ENCODE peak calls at places on chromosome 9, in eight cellular contexts. L is OCI-LY7, S is mammary epithelial cell, V is nephron progenitor cell, T is progenitor cell of endocrine pancreas, B is choroid plexus epithelial cell, F is AG09309, X is left lung. Y is an unnamed sample.

GRCh38 chr9:17682684-17683083 is 103.8 kb downstream of the SH3GL2 start:
- DNase-seq in V (no peak), F (no peak), L (no peak), T (no peak), B (no peak), X (no peak), S (no peak), Y (no peak)

GRCh38 chr9:126719677-126720435 is 85.0 kb upstream of the ZBTB43 start:
- DNase-seq in X (peak), F (no peak), L (peak), T (no peak), S (peak), B (peak), V (peak), Y (peak)

GRCh38 chr9:114957558-114957957 is 27.2 kb upstream of the TNFSF8 start:
- DNase-seq in L (no peak), V (no peak), X (no peak), B (no peak), S (no peak), F (no peak), T (no peak), Y (no peak)

GRCh38 chr9:137245450-137246421 is 4.6 kb downstream of the TUBB4B start:
- DNase-seq in V (no peak), S (no peak), X (no peak), B (no peak), L (no peak), T (no peak), F (no peak), Y (no peak)

GRCh38 chr9:133924453-133924852 is 67.7 kb downstream of the VAV2 start:
- DNase-seq in V (no peak), L (no peak), S (no peak), B (no peak), X (peak), T (no peak), F (no peak), Y (no peak)

GRCh38 chr9:7368410-7369292 is 430.9 kb downstream of the DMAC1 start:
- DNase-seq in L (no peak), F (peak), T (no peak), X (no peak), S (peak), B (peak), V (no peak), Y (no peak)

GRCh38 chr9:135388530-135388929 is 91.1 kb upstream of the PPP1R26 start:
- DNase-seq in X (no peak), F (no peak), V (no peak), L (no peak), T (no peak), B (no peak), S (no peak), Y (no peak)

GRCh38 chr9:109107402-109108240 is 12.1 kb downstream of the TMEM245 start:
- DNase-seq in B (peak), X (no peak), V (no peak), F (no peak), S (peak), L (no peak), T (no peak), Y (no peak)

GRCh38 chr9:22415941-22416691 is 30.5 kb upstream of the DMRTA1 start:
- DNase-seq in V (no peak), F (no peak), B (peak), L (no peak), S (no peak), T (no peak), X (no peak), Y (no peak)

GRCh38 chr9:124108216-124108615 is 96.6 kb downstream of the LHX2 start:
- DNase-seq in L (no peak), X (no peak), V (no peak), B (no peak), S (no peak), F (no peak), T (no peak), Y (no peak)

GRCh38 chr9:93660647-93661046 is 84.3 kb downstream of the PHF2 start:
- DNase-seq in V (no peak), T (no peak), B (no peak), X (no peak), L (no peak), S (no peak), F (no peak), Y (no peak)

GRCh38 chr9:4489919-4490704 is at the start of gene SLC1A1:
- DNase-seq in F (peak), T (peak), S (peak), B (peak), L (no peak), V (peak), X (peak), Y (peak)

GRCh38 chr9:38338359-38339014 is 54.0 kb upstream of the ALDH1B1 start:
- DNase-seq in T (no peak), L (no peak), V (no peak), X (no peak), S (no peak), B (no peak), F (no peak), Y (no peak)

GRCh38 chr9:1429328-1429727 is 379.2 kb downstream of the DMRT2 start:
- DNase-seq in F (no peak), V (peak), T (no peak), B (peak), X (no peak), S (no peak), L (no peak), Y (peak)

GRCh38 chr9:93585695-93586094 is 9.3 kb downstream of the PHF2 start:
- DNase-seq in S (no peak), T (no peak), F (no peak), X (no peak), L (no peak), B (no peak), V (no peak), Y (no peak)

GRCh38 chr9:93567271-93567959 is 9.0 kb upstream of the PHF2 start:
- DNase-seq in V (no peak), T (no peak), L (peak), B (no peak), S (no peak), F (no peak), X (no peak), Y (no peak)

GRCh38 chr9:5592231-5592630 is 36.7 kb upstream of the RIC1 start:
- DNase-seq in L (no peak), S (no peak), F (no peak), V (no peak), T (no peak), X (no peak), B (no peak), Y (no peak)

GRCh38 chr9:87657893-87658292 is 68.0 kb upstream of the CTSL start:
- DNase-seq in X (no peak), B (no peak), V (no peak), T (no peak), L (no peak), S (no peak), F (no peak), Y (no peak)

DNA sequence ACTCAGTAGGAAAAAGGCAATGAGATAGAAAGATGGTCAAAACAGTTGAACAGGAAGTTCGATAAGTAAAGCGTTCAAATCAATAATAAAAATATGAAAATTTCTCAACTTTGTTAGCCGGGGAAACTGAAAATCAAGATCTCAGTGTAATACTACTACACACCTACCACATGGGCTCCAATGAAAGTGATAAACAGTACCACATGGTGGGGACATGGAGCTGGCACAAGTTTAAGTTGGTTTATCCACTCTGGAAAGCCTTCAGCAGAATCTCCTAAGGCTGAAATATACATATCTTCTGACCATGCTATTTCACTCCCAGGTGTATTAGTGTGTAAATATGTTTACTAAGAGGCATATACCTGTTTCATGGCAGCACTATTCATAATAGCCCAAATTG is 126.8 kb downstream of the NXNL2 start:
- DNase-seq in V (no peak), L (no peak), F (no peak), S (peak), X (no peak), T (no peak), B (peak), Y (no peak)
- TF ChIP-seq CTCF in V (no peak), L (no peak), F (peak), S (peak), X (no peak), T (no peak), B (peak), Y (no peak)

DNA sequence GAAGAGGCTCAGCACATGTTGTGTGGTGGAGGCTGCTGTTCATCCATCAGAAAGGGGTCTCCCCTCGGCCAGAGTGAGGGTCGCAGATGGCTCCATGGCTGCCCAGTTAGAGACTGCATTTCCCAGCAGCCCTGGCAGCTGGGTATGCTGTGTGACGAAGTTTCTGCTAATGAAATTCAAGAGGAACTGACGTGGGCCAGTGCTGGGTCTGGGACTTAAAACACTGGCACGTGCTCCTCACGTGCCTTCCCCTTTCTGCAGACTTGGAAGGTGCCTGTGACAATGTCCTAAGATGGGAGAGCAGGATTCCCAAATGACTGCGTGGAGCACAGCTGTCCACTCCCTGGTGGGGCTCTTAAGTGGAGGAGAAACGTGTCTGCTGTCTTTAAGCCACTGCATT is 114.5 kb upstream of the RAPGEF1 start:
- DNase-seq in T (no peak), B (peak), L (peak), F (no peak), X (peak), S (no peak), V (no peak), Y (no peak)
- TF ChIP-seq CTCF in T (no peak), B (no peak), L (no peak), F (no peak), X (no peak), S (no peak), V (no peak), Y (no peak)

DNA sequence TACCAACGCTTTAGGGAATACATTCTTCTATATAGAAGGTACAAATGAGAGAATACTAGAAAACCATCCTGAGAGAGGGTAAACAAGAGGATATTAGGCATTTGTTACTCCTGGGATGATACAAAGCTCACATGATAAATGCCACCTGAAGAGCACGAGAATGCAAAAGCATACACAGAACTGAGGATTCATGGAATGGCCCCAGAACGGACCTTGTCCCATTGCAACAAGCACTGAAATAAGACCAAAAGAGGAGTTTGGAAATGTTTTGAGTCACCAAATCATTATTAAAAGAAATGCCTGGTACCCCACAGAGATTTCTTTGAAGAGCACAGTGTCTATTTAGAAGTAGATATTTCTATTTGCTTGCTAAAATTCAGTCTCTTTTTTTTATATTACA is 173.5 kb downstream of the TTC39B start:
- DNase-seq in B (no peak), L (no peak), T (no peak), V (no peak), X (no peak), S (no peak), F (no peak), Y (no peak)
- TF ChIP-seq CTCF in B (no peak), L (no peak), T (no peak), V (no peak), X (no peak), S (no peak), F (no peak), Y (no peak)

GRCh38 chr9:9920425-9920824 is 692.4 kb downstream of the PTPRD start:
- DNase-seq in S (no peak), X (no peak), B (peak), F (no peak), L (peak), T (no peak), V (no peak), Y (no peak)
- TF ChIP-seq CTCF in S (peak), X (no peak), B (no peak), F (no peak), L (peak), T (peak), V (peak), Y (peak)

GRCh38 chr9:90047828-90048227 is 443.0 kb downstream of the GADD45G start:
- DNase-seq in F (no peak), L (no peak), X (no peak), V (no peak), T (no peak), S (no peak), B (no peak), Y (no peak)

GRCh38 chr9:90055226-90055625 is 450.4 kb downstream of the GADD45G start:
- DNase-seq in B (no peak), X (no peak), S (no peak), T (no peak), V (no peak), F (no peak), L (no peak), Y (no peak)

GRCh38 chr9:90057361-90057760 is 452.5 kb downstream of the GADD45G start:
- DNase-seq in V (no peak), F (no peak), T (no peak), S (no peak), X (no peak), B (no peak), L (no peak), Y (no peak)

GRCh38 chr9:90054810-90055209 is 450.0 kb downstream of the GADD45G start:
- DNase-seq in T (no peak), F (no peak), X (no peak), L (no peak), B (no peak), V (no peak), S (no peak), Y (no peak)

DNA sequence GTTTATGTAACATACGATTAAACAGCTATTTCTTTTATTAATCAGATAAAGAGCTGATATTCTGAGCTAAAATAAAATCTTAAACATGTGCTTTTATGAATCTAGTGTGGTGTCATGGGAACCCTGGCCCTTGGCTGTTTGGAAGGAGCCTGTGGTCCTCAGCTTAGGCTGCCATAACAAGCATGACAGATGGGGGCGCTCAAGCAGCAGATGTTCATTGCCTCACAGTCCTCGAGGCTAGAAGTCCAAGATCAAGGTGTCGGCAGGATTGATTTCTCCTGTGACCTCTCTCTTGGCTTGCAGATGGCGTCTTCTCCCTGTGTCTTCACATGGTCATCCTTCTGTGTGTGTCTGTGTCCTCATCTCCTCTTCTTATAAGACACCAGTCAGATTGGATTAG is 448.2 kb downstream of the GADD45G start:
- DNase-seq in F (no peak), V (peak), L (peak), S (no peak), B (peak), T (no peak), X (no peak), Y (no peak)
- TF ChIP-seq CTCF in F (no peak), V (no peak), L (peak), S (no peak), B (peak), T (peak), X (no peak), Y (peak)

GRCh38 chr9:78121488-78121887 is 89.9 kb upstream of the GNAQ start:
- DNase-seq in L (peak), B (peak), T (peak), S (peak), V (peak), F (peak), X (peak), Y (peak)
- TF ChIP-seq CTCF in L (peak), B (peak), T (peak), S (peak), V (peak), F (peak), X (peak), Y (peak)

GRCh38 chr9:119027901-119028699 is 341.1 kb downstream of the BRINP1 start:
- DNase-seq in L (no peak), V (no peak), S (no peak), F (no peak), B (no peak), X (no peak), T (no peak), Y (no peak)
- TF ChIP-seq CTCF in L (peak), V (peak), S (no peak), F (no peak), B (no peak), X (no peak), T (peak), Y (peak)

GRCh38 chr9:128635266-128636023 is 21.2 kb downstream of the DYNC2I2 start:
- DNase-seq in V (peak), X (peak), L (no peak), F (peak), S (peak), T (peak), B (peak), Y (peak)
- TF ChIP-seq CTCF in V (peak), X (peak), L (peak), F (peak), S (peak), T (peak), B (peak), Y (peak)

GRCh38 chr9:11092974-11093373 is 480.2 kb upstream of the PTPRD start:
- DNase-seq in F (no peak), T (no peak), V (no peak), X (no peak), S (no peak), B (no peak), L (no peak), Y (no peak)
- TF ChIP-seq CTCF in F (no peak), T (peak), V (no peak), X (no peak), S (no peak), B (no peak), L (no peak), Y (no peak)

GRCh38 chr9:128829477-128830251 is at the start of gene SPOUT1:
- DNase-seq in X (peak), S (peak), F (peak), V (peak), T (peak), B (peak), L (peak), Y (peak)

GRCh38 chr9:128824911-128825310 is 4.7 kb downstream of the SPOUT1 start:
- DNase-seq in B (no peak), S (no peak), T (no peak), X (no peak), L (no peak), F (no peak), V (no peak), Y (no peak)

GRCh38 chr9:128825923-128826702 is 3.5 kb downstream of the SPOUT1 start:
- DNase-seq in B (no peak), V (no peak), L (no peak), S (no peak), T (no peak), F (no peak), X (no peak), Y (no peak)

GRCh38 chr9:128828719-128829452 is 708 bp downstream of the SPOUT1 start:
- DNase-seq in X (peak), V (no peak), B (no peak), S (peak), F (no peak), T (no peak), L (no peak), Y (no peak)

DNA sequence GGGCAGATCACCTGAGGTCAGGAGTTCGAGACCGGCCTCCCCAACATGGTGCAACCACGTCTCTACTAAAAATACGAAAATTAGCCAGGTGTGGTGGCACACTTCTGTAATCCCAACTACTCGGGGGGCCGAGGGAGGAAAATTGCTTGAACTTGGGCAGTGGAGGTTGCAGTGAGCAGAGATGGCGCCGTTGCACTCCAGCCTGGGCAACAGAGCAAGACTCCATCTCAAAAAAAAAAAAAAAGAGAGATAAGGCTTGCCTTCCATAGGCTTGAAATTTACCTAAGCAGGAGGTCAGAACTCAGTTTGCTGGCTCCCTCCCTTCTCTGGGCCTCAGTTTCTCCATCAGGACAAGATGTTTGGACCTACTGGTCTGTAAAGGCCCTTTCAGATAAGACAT is 1.3 kb downstream of the SPOUT1 start:
- DNase-seq in S (no peak), L (no peak), X (no peak), F (no peak), V (no peak), T (no peak), B (no peak), Y (no peak)
- TF ChIP-seq CTCF in S (no peak), L (peak), X (no peak), F (no peak), V (no peak), T (no peak), B (no peak), Y (no peak)

Y was measured in endothelial cell.